ENCODE peak calls at places on chromosome 12, in four cellular contexts. One of them, this sample, is unnamed.

GRCh38 chr12:123024819-123025391 is 44.4 kb downstream of the ARL6IP4 start:
- DNase-seq in WTC11: no peak
- DNase-seq in GM12878: no peak
- DNase-seq in K562: no peak
- DNase-seq in this sample: no peak

GRCh38 chr12:84507914-84508313 is 404.7 kb downstream of the SLC6A15 start:
- DNase-seq in WTC11: no peak
- DNase-seq in GM12878: no peak
- DNase-seq in K562: no peak
- DNase-seq in this sample: no peak

GRCh38 chr12:53201639-53202038 is 5.4 kb downstream of the ITGB7 start:
- DNase-seq in WTC11: no peak
- DNase-seq in GM12878: no peak
- DNase-seq in K562: no peak
- DNase-seq in this sample: no peak

GRCh38 chr12:57604454-57605307 is at the start of gene DTX3:
- DNase-seq in WTC11: peak; percentile 52
- DNase-seq in GM12878: no peak
- DNase-seq in K562: no peak
- DNase-seq in this sample: no peak

GRCh38 chr12:47949441-47950341 is 13.7 kb upstream of the TMEM106C start:
- DNase-seq in WTC11: peak; percentile 85
- DNase-seq in GM12878: no peak
- DNase-seq in K562: peak; percentile 86
- DNase-seq in this sample: peak; percentile 76

GRCh38 chr12:11795910-11796459 is 146.5 kb downstream of the ETV6 start:
- DNase-seq in WTC11: no peak
- DNase-seq in GM12878: no peak
- DNase-seq in K562: no peak
- DNase-seq in this sample: peak; percentile 70

GRCh38 chr12:47074757-47075156 is 4.7 kb upstream of the PCED1B start:
- DNase-seq in WTC11: no peak
- DNase-seq in GM12878: no peak
- DNase-seq in K562: no peak
- DNase-seq in this sample: no peak

GRCh38 chr12:58242803-58243628 is 301.6 kb downstream of the ATP23 start:
- DNase-seq in WTC11: no peak
- DNase-seq in GM12878: no peak
- DNase-seq in K562: no peak
- DNase-seq in this sample: no peak

GRCh38 chr12:644818-645552 is 18.3 kb downstream of the NINJ2 start:
- DNase-seq in WTC11: no peak
- DNase-seq in GM12878: no peak
- DNase-seq in K562: no peak
- DNase-seq in this sample: no peak

GRCh38 chr12:113070117-113070906 is 13.8 kb downstream of the DTX1 start:
- DNase-seq in WTC11: no peak
- DNase-seq in GM12878: no peak
- DNase-seq in K562: no peak
- DNase-seq in this sample: no peak

GRCh38 chr12:51334774-51335173 is 10.8 kb upstream of the BIN2 start:
- DNase-seq in WTC11: no peak
- DNase-seq in GM12878: no peak
- DNase-seq in K562: no peak
- DNase-seq in this sample: no peak

GRCh38 chr12:15706010-15706676 is 83.0 kb downstream of the EPS8 start:
- DNase-seq in WTC11: peak; percentile 53
- DNase-seq in GM12878: no peak
- DNase-seq in K562: no peak
- DNase-seq in this sample: no peak

DNA sequence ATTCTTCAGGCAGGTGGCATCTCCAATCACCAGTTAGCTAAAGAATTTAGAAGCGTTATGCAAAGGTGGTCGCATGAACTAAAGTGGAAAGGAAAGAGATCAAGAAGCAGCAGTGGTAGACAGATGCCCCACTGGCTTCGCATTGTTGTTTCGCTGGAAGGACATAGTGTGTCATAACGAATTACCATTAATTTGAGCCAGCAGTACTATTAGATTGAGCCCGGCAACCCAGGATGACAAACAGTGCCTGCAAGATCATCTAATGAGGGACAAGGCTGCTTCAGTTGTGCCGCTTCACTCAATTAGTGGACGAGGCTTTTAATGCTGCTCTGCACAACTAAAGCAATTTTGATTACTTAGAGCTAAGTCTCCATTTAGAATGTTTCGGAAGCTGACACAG is 274.5 kb upstream of the SOX5 start:
- DNase-seq in WTC11: no peak
- DNase-seq in GM12878: no peak
- DNase-seq in K562: no peak
- DNase-seq in this sample: no peak
- TF ChIP-seq CREM in WTC11: no peak
- TF ChIP-seq CREM in GM12878: no peak
- TF ChIP-seq CREM in K562: no peak
- TF ChIP-seq CREM in this sample: no peak

DNA sequence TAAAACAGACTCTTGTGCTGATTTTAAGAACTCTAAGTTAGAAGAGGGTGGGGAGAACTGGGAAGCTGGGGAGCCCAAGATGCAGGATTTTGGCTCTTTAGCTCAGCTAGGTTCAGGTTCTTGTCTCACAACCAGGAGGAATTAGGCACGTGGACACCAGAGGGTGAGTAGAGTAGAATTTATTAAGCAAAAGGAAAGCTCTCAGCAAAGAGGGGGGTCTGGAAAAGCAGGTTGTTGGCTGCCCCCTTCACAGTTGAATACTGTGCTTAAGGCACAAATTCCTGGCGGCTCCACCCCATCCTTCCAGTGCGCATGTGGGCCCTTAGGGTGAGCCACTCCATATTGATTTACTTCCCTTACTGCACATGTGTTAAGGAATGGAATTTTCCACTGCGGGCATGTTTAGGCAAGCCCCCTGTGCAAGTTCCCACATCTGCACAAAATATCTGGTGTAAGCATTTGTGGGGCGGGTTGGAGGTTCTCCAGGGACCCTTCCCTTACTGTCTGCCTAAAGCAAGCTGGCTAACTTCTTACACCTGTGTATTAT is 142.0 kb downstream of the BICD1 start:
- DNase-seq in WTC11: no peak
- DNase-seq in GM12878: no peak
- DNase-seq in K562: no peak
- DNase-seq in this sample: no peak
- TF ChIP-seq CREM in WTC11: no peak
- TF ChIP-seq CREM in GM12878: no peak
- TF ChIP-seq CREM in K562: no peak
- TF ChIP-seq CREM in this sample: no peak

GRCh38 chr12:95083938-95084337 is 10.5 kb upstream of the NR2C1 start:
- DNase-seq in WTC11: no peak
- DNase-seq in GM12878: no peak
- DNase-seq in K562: no peak
- DNase-seq in this sample: no peak
- TF ChIP-seq CREM in WTC11: no peak
- TF ChIP-seq CREM in GM12878: no peak
- TF ChIP-seq CREM in K562: no peak
- TF ChIP-seq CREM in this sample: no peak

GRCh38 chr12:55978393-55978792 is 4.5 kb downstream of the RAB5B start:
- DNase-seq in WTC11: no peak
- DNase-seq in GM12878: no peak
- DNase-seq in K562: no peak
- DNase-seq in this sample: no peak
- TF ChIP-seq CREM in WTC11: no peak
- TF ChIP-seq CREM in GM12878: no peak
- TF ChIP-seq CREM in K562: no peak
- TF ChIP-seq CREM in this sample: no peak

GRCh38 chr12:132400011-132400641 is 70.7 kb upstream of the GALNT9 start:
- DNase-seq in WTC11: peak; percentile 22
- DNase-seq in GM12878: no peak
- DNase-seq in K562: peak; percentile 59
- DNase-seq in this sample: no peak

GRCh38 chr12:132398386-132398991 is 69.1 kb upstream of the GALNT9 start:
- DNase-seq in WTC11: no peak
- DNase-seq in GM12878: no peak
- DNase-seq in K562: no peak
- DNase-seq in this sample: no peak

GRCh38 chr12:132397934-132398385 is 68.6 kb upstream of the GALNT9 start:
- DNase-seq in WTC11: no peak
- DNase-seq in GM12878: no peak
- DNase-seq in K562: no peak
- DNase-seq in this sample: no peak

GRCh38 chr12:132397152-132397933 is 68.0 kb upstream of the GALNT9 start:
- DNase-seq in WTC11: peak; percentile 11
- DNase-seq in GM12878: no peak
- DNase-seq in K562: no peak
- DNase-seq in this sample: no peak

GRCh38 chr12:132399092-132400010 is 70.0 kb upstream of the GALNT9 start:
- DNase-seq in WTC11: no peak
- DNase-seq in GM12878: no peak
- DNase-seq in K562: no peak
- DNase-seq in this sample: no peak
- TF ChIP-seq CREM in WTC11: no peak
- TF ChIP-seq CREM in GM12878: no peak
- TF ChIP-seq CREM in K562: no peak
- TF ChIP-seq CREM in this sample: no peak

GRCh38 chr12:62250671-62251608 is 9.3 kb upstream of the USP15 start:
- DNase-seq in WTC11: no peak
- DNase-seq in GM12878: peak; percentile 39
- DNase-seq in K562: peak; percentile 52
- DNase-seq in this sample: no peak

GRCh38 chr12:62247242-62247641 is 13.0 kb upstream of the USP15 start:
- DNase-seq in WTC11: no peak
- DNase-seq in GM12878: no peak
- DNase-seq in K562: no peak
- DNase-seq in this sample: no peak

GRCh38 chr12:62249419-62249818 is 10.8 kb upstream of the USP15 start:
- DNase-seq in WTC11: no peak
- DNase-seq in GM12878: no peak
- DNase-seq in K562: no peak
- DNase-seq in this sample: no peak

GRCh38 chr12:62247646-62248045 is 12.6 kb upstream of the USP15 start:
- DNase-seq in WTC11: no peak
- DNase-seq in GM12878: no peak
- DNase-seq in K562: no peak
- DNase-seq in this sample: no peak

GRCh38 chr12:62248873-62249272 is 11.3 kb upstream of the USP15 start:
- DNase-seq in WTC11: no peak
- DNase-seq in GM12878: no peak
- DNase-seq in K562: peak; percentile 12
- DNase-seq in this sample: no peak
- TF ChIP-seq CREM in WTC11: no peak
- TF ChIP-seq CREM in GM12878: no peak
- TF ChIP-seq CREM in K562: peak; percentile 56
- TF ChIP-seq CREM in this sample: no peak

DNA sequence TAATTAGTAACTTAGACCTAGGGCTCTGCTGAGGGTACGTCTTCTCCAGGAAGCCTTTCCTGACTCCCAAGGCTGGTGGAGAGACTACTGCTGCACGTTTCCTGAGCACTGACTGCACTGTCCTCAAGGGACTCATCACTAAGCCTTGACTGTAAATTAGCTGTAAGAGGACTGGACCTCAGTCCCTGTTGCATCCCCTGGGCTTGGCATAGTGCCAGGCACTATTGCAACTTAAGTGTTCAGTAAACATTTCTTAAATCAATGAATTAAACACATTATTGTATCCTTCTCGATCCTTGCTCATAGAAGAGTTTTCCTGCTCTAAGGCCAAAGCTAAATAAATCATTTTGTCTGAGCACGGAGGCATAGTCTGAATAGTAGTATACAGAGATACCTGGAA is 31.9 kb upstream of the IFNG-AS1 start:
- DNase-seq in WTC11: no peak
- DNase-seq in GM12878: no peak
- DNase-seq in K562: no peak
- DNase-seq in this sample: no peak
- TF ChIP-seq CREM in WTC11: no peak
- TF ChIP-seq CREM in GM12878: no peak
- TF ChIP-seq CREM in K562: no peak
- TF ChIP-seq CREM in this sample: no peak

DNA sequence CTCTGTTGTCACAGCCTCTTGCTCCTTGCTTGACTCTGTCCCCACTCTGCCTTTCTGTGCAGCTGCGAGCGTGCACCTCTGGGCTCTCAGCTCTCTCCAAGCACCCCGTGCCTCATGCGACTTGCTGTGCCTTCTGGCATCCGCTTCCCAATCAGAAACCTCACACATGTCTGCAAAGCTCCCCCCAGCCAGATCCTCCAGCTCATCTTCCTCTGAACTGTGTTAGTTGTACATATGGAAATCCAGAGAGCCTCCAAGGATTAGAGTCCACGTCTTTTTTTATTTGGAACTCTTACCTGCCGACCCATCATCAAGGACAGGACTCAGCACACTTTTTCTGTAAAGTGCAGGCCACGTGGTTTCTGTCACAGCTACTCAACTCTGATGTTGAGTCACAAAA is 70.5 kb downstream of the ANO2 start:
- DNase-seq in WTC11: no peak
- DNase-seq in GM12878: no peak
- DNase-seq in K562: no peak
- DNase-seq in this sample: no peak
- TF ChIP-seq CREM in WTC11: no peak
- TF ChIP-seq CREM in GM12878: no peak
- TF ChIP-seq CREM in K562: no peak
- TF ChIP-seq CREM in this sample: no peak

GRCh38 chr12:127268121-127268520 is 998.8 kb upstream of the TMEM132C start:
- DNase-seq in WTC11: no peak
- DNase-seq in GM12878: no peak
- DNase-seq in K562: no peak
- DNase-seq in this sample: no peak
- TF ChIP-seq CREM in WTC11: no peak
- TF ChIP-seq CREM in GM12878: no peak
- TF ChIP-seq CREM in K562: no peak
- TF ChIP-seq CREM in this sample: no peak

GRCh38 chr12:117629454-117629853 is 268.0 kb upstream of the NOS1 start:
- DNase-seq in WTC11: no peak
- DNase-seq in GM12878: no peak
- DNase-seq in K562: no peak
- DNase-seq in this sample: no peak
- TF ChIP-seq CREM in WTC11: no peak
- TF ChIP-seq CREM in GM12878: no peak
- TF ChIP-seq CREM in K562: no peak
- TF ChIP-seq CREM in this sample: no peak